ENCODE peak calls at places on chromosomes 16 and 17, in four cellular contexts. H, L, B and R are unnamed samples.
A peak's percentile ranks its signal among the peaks of the same experiment; 100 is the strongest.

GRCh38 chr16:85205747-85206471 is 93.6 kb upstream of the CIBAR2 start:
- DNase-seq in B (peak; percentile 61), L (peak; percentile 81), H (no peak), R (no peak)

GRCh38 chr17:79617304-79617703 is 6.5 kb upstream of the RBFOX3 start:
- DNase-seq in L (no peak), H (no peak), B (no peak), R (no peak)

GRCh38 chr17:59456923-59457615 is 108.3 kb upstream of the DHX40 start:
- DNase-seq in H (no peak), L (no peak), B (no peak), R (no peak)

GRCh38 chr16:1175566-1176279 is 22.8 kb downstream of the CACNA1H start:
- DNase-seq in H (no peak), L (no peak), B (no peak), R (no peak)

GRCh38 chr16:543301-544164 is 16.0 kb downstream of the CAPN15 start:
- DNase-seq in L (no peak), B (no peak), H (no peak), R (no peak)

GRCh38 chr16:637081-638018 is 1.2 kb upstream of the METTL26 start:
- DNase-seq in B (peak; percentile 92), L (peak; percentile 80), H (no peak), R (no peak)

GRCh38 chr17:47413872-47414271 is 90.1 kb downstream of the EFCAB13 start:
- DNase-seq in B (no peak), H (no peak), L (peak; percentile 36), R (no peak)

GRCh38 chr16:77117687-77118086 is 73.3 kb upstream of the MON1B start:
- DNase-seq in L (no peak), B (no peak), H (no peak), R (no peak)

GRCh38 chr17:38911081-38911730 is 14.2 kb upstream of the LASP1NB start:
- DNase-seq in L (no peak), B (peak; percentile 14), H (no peak), R (no peak)

GRCh38 chr17:2060681-2061440 is 6.0 kb downstream of the HIC1 start:
- DNase-seq in B (peak; percentile 68), L (no peak), H (no peak), R (no peak)
- H3K4me3 ChIP-seq in B (no peak overlapping the region), L (no peak overlapping the region), H (no peak overlapping the region), R (no peak overlapping the region)

GRCh38 chr16:17469742-17470001 is 1.1 kb downstream of the XYLT1 start:
- DNase-seq in L (no peak), H (no peak), B (no peak), R (no peak)
- H3K4me3 ChIP-seq in L (peak overlapping the region; percentile 93), H (peak overlapping the region; percentile 61), B (peak overlapping the region; percentile 70), R (peak overlapping the region; percentile 73)

GRCh38 chr16:4537376-4538066 is 1.1 kb downstream of the CDIP1 start:
- DNase-seq in B (peak; percentile 46), L (no peak), H (no peak), R (no peak)
- H3K4me3 ChIP-seq in B (peak overlapping the region; percentile 52), L (peak overlapping the region; percentile 46), H (no peak overlapping the region), R (peak overlapping the region; percentile 77)

GRCh38 chr17:66752411-66752810 is 82.5 kb upstream of the CACNG5 start:
- DNase-seq in B (no peak), L (no peak), H (no peak), R (no peak)

GRCh38 chr17:66749217-66749832 is 85.6 kb upstream of the CACNG5 start:
- DNase-seq in B (no peak), H (no peak), L (no peak), R (no peak)

GRCh38 chr17:66750756-66751543 is 84.0 kb upstream of the CACNG5 start:
- DNase-seq in H (no peak), L (no peak), B (no peak), R (no peak)

GRCh38 chr17:66753126-66753920 is 81.6 kb upstream of the CACNG5 start:
- DNase-seq in H (no peak), L (no peak), B (no peak), R (no peak)

GRCh38 chr17:66751771-66752170 is 83.1 kb upstream of the CACNG5 start:
- DNase-seq in H (no peak), L (no peak), B (no peak), R (no peak)
- H3K4me3 ChIP-seq in H (no peak overlapping the region), L (no peak overlapping the region), B (no peak overlapping the region), R (no peak overlapping the region)

GRCh38 chr17:49557204-49558024 is 18.3 kb upstream of the NXPH3 start:
- DNase-seq in B (no peak), H (peak; percentile 61), L (peak; percentile 57), R (no peak)

GRCh38 chr17:49554694-49555494 is 20.8 kb upstream of the NXPH3 start:
- DNase-seq in H (no peak), B (no peak), L (no peak), R (no peak)

GRCh38 chr17:49553676-49554335 is 21.9 kb upstream of the NXPH3 start:
- DNase-seq in H (no peak), B (no peak), L (no peak), R (no peak)

GRCh38 chr17:49555495-49556018 is 20.1 kb upstream of the NXPH3 start:
- DNase-seq in H (no peak), B (no peak), L (no peak), R (no peak)

DNA sequence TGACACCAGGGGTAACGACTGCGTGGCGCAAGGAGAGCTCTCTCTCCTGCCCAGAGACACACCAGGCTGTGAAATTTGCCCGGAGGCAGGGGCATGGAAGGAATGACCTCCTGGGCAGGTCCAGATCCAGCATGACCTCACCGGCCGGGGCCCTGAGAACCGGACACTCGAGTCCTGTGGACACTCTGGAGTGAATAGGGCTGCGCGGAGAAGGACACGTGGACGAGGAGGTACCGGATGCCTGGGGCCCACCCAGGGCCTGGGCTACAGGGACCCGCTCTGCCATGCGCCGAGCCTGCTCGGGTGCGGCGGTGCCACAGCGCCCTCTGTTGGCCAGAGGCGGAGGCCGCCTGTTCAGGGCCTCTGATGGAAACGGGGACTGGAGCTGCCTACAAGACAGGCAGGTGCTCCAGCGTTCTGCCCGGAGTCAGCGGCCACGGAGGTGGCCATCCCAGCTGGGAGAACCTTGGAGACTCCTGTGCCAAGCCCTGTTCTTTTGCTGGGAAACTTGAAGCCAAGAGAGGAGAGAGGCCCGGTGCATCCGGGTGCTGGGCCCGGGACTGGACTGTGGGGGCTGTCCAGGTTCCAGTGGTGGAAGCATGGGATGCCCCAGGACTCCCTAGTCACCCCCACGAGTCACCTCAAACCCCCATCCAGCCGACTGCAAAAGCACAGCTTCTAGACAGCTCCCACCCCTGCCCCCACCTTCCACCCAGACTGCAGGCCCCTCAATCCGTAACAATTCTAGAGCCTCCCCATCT is 19.3 kb upstream of the NXPH3 start:
- DNase-seq in L (peak; percentile 57), B (peak; percentile 81), H (peak; percentile 89), R (no peak)
- H3K4me3 ChIP-seq in L (no peak overlapping the region), B (no peak overlapping the region), H (no peak overlapping the region), R (no peak overlapping the region)

GRCh38 chr17:2081564-2081963 is 26.7 kb downstream of the HIC1 start:
- DNase-seq in B (no peak), H (no peak), L (peak; percentile 89), R (no peak)
- H3K4me3 ChIP-seq in B (no peak overlapping the region), H (no peak overlapping the region), L (no peak overlapping the region), R (no peak overlapping the region)